ENCODE peak calls at places on chromosomes 13 and 19, in ten cellular contexts. W is tibial nerve, R is brain microvascular endothelial cell, K is esophagus squamous epithelium, H is Caco-2, T is lower lobe of right lung, L is H9, D is A673, O is spleen, Y is dorsolateral prefrontal cortex. X is an unnamed sample. For H3K27me3, the result is how much of the 10 kb centered on the place peaks cover.

GRCh38 chr13:113567681-113568080 is 16.9 kb upstream of the TFDP1 start:
- DNase-seq in W (no peak), R (no peak), K (no peak), H (peak), T (no peak), L (no peak), D (no peak), O (peak), Y (no peak), X (peak)

GRCh38 chr19:55248704-55249103 is 10.1 kb downstream of the PPP6R1 start:
- DNase-seq in W (no peak), R (no peak), K (no peak), H (no peak), T (no peak), L (no peak), D (no peak), O (no peak), Y (no peak), X (no peak)

GRCh38 chr19:3178377-3178972 is at the start of gene S1PR4:
- DNase-seq in W (no peak), R (no peak), K (no peak), H (no peak), T (peak), L (peak), D (no peak), O (peak), Y (no peak), X (no peak)

GRCh38 chr13:77022341-77022740 is 4.6 kb downstream of the FBXL3 start:
- DNase-seq in W (no peak), R (peak), K (no peak), H (no peak), T (no peak), L (no peak), D (no peak), O (no peak), Y (no peak), X (no peak)

GRCh38 chr19:40089462-40089861 is 1.3 kb downstream of the ZNF780A start:
- DNase-seq in W (no peak), R (peak), K (no peak), H (no peak), T (no peak), L (no peak), D (no peak), O (no peak), Y (no peak), X (no peak)

GRCh38 chr19:46392837-46393236 is 20.5 kb downstream of the CCDC8 start:
- DNase-seq in W (no peak), R (no peak), K (no peak), H (no peak), T (no peak), L (no peak), D (no peak), O (no peak), Y (no peak), X (no peak)

GRCh38 chr13:47499358-47500150 is 501.5 kb downstream of the SUCLA2 start:
- DNase-seq in W (no peak), R (peak), K (no peak), H (no peak), T (no peak), L (no peak), D (peak), O (no peak), Y (no peak), X (no peak)

GRCh38 chr19:49020342-49020741 is 3.5 kb upstream of the LHB start:
- DNase-seq in W (no peak), R (no peak), K (no peak), H (no peak), T (no peak), L (peak), D (no peak), O (no peak), Y (no peak), X (peak)

GRCh38 chr19:43329989-43330388 is 23.5 kb upstream of the CD177 start:
- DNase-seq in W (no peak), R (no peak), K (no peak), H (no peak), T (no peak), L (no peak), D (no peak), O (no peak), Y (no peak), X (no peak)

GRCh38 chr13:26280295-26280694 is 26.4 kb downstream of the CDK8 start:
- DNase-seq in W (no peak), R (peak), K (no peak), H (no peak), T (no peak), L (no peak), D (no peak), O (no peak), Y (no peak), X (no peak)

GRCh38 chr13:46759861-46760260 is 37.1 kb downstream of the ESD start:
- DNase-seq in W (no peak), R (no peak), K (no peak), H (no peak), T (no peak), L (no peak), D (peak), O (no peak), Y (no peak), X (no peak)

GRCh38 chr13:102220681-102221228 is 181.1 kb downstream of the FGF14 start:
- DNase-seq in W (no peak), R (no peak), K (no peak), H (no peak), T (no peak), L (no peak), D (peak), O (no peak), Y (no peak), X (no peak)

GRCh38 chr13:80151016-80151415 is 189.9 kb downstream of the SPRY2 start:
- DNase-seq in W (no peak), R (no peak), K (no peak), H (no peak), T (no peak), L (no peak), D (no peak), O (no peak), Y (no peak), X (no peak)

GRCh38 chr19:17125052-17125727 is 49.6 kb downstream of the MYO9B start:
- DNase-seq in W (no peak), R (peak), K (no peak), H (no peak), T (no peak), L (no peak), D (no peak), O (no peak), Y (no peak), X (no peak)

GRCh38 chr13:99630269-99630898 is 129.1 kb downstream of the TM9SF2 start:
- DNase-seq in W (no peak), R (no peak), K (no peak), H (no peak), T (no peak), L (no peak), D (no peak), O (no peak), Y (no peak), X (no peak)

GRCh38 chr19:18396471-18397241 is 766 bp downstream of the LRRC25 start:
- DNase-seq in W (no peak), R (no peak), K (no peak), H (no peak), T (no peak), L (no peak), D (no peak), O (peak), Y (no peak), X (no peak)

GRCh38 chr13:109862627-109863026 is 76.2 kb upstream of the IRS2 start:
- DNase-seq in W (no peak), R (no peak), K (no peak), H (no peak), T (no peak), L (no peak), D (peak), O (no peak), Y (no peak), X (no peak)

GRCh38 chr13:96779691-96780090 is 214.6 kb downstream of the OXGR1 start:
- DNase-seq in W (no peak), R (no peak), K (no peak), H (no peak), T (no peak), L (no peak), D (no peak), O (no peak), Y (no peak), X (no peak)

GRCh38 chr13:108158746-108159145 is 56.6 kb downstream of the LIG4 start:
- DNase-seq in W (no peak), R (no peak), K (no peak), H (no peak), T (no peak), L (no peak), D (no peak), O (no peak), Y (no peak), X (no peak)

GRCh38 chr19:49017666-49018351 is 918 bp upstream of the LHB start:
- DNase-seq in W (no peak), R (peak), K (no peak), H (peak), T (peak), L (peak), D (peak), O (peak), Y (no peak), X (peak)

GRCh38 chr13:23579886-23580706 is 9.9 kb downstream of the TNFRSF19 start:
- DNase-seq in W (no peak), R (no peak), K (no peak), H (no peak), T (no peak), L (no peak), D (no peak), O (no peak), Y (no peak), X (peak)

GRCh38 chr19:20607943-20608342 is 42.4 kb upstream of the ZNF737 start:
- DNase-seq in W (no peak), R (no peak), K (no peak), H (no peak), T (no peak), L (no peak), D (no peak), O (no peak), Y (no peak), X (no peak)

GRCh38 chr13:32246468-32246867 is 68.7 kb downstream of the ZAR1L start:
- DNase-seq in W (no peak), R (peak), K (no peak), H (peak), T (peak), L (peak), D (peak), O (no peak), Y (no peak), X (peak)

GRCh38 chr13:76570485-76570884 is 315.7 kb downstream of the KCTD12 start:
- DNase-seq in W (no peak), R (no peak), K (no peak), H (no peak), T (no peak), L (no peak), D (no peak), O (no peak), Y (no peak), X (peak)

GRCh38 chr13:113157206-113157928 is 1.1 kb upstream of the PROZ start:
- DNase-seq in W (no peak), R (no peak), K (no peak), H (no peak), T (no peak), L (peak), D (peak), O (no peak), Y (peak), X (no peak)

GRCh38 chr13:43784491-43784890 is 2.3 kb downstream of the ENOX1 start:
- DNase-seq in W (no peak), R (no peak), K (no peak), H (no peak), T (no peak), L (no peak), D (no peak), O (no peak), Y (no peak), X (no peak)

GRCh38 chr19:7731615-7732014 is 295 bp downstream of the CLEC4G start:
- DNase-seq in W (no peak), R (no peak), K (no peak), H (no peak), T (no peak), L (no peak), D (no peak), O (no peak), Y (no peak), X (no peak)
- H3K27me3 ChIP-seq in W (under half), R (under half), K (under half), H (under half), T (under half), L (under half), D (half or more), O (under half), Y (under half), X (under half)

DNA sequence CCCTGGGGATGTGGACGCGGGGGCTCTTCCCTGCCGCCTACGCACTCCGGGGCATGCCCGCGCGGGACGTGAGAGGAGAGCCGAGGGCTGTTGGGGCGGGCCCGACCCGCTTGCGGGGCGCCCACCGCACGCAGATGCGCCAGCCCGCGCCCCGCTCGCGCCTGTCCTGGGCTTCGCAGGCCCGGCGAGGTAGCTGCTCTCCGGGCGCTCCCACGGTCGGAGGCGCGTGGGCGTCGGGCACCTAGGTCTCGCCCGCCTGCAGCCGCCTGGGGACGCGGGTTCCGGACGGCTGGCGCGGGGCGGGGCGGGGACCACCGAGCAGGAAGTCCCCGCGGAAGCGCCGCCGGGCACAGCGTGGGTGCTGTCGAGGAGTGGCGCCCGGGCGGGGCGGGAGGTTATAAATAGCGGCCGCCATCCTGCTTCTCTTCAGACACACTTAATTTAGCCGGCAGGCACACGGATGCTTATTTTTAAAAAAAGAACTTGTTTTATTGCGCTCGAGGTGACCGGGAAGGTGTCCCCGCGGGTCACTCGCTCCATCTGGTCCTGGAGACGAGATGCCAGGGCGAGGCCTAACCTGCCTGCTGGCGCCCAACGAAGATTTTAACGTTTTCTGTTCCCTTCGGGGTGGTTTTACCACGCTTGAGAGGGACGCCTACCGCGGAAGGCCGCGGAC is 561 bp upstream of the GJA3 start:
- DNase-seq in W (no peak), R (no peak), K (no peak), H (no peak), T (no peak), L (no peak), D (peak), O (peak), Y (no peak), X (no peak)
- H3K27me3 ChIP-seq in W (under half), R (under half), K (under half), H (under half), T (half or more), L (under half), D (under half), O (half or more), Y (half or more), X (under half)

GRCh38 chr19:35661995-35662340 is 4.3 kb upstream of the UPK1A start:
- DNase-seq in W (no peak), R (no peak), K (no peak), H (no peak), T (no peak), L (no peak), D (no peak), O (no peak), Y (no peak), X (no peak)
- H3K27me3 ChIP-seq in W (under half), R (under half), K (under half), H (under half), T (under half), L (under half), D (under half), O (under half), Y (under half), X (under half)

GRCh38 chr19:30391554-30392551 is 19.7 kb downstream of the ZNF536 start:
- DNase-seq in W (no peak), R (no peak), K (no peak), H (no peak), T (no peak), L (peak), D (peak), O (no peak), Y (no peak), X (peak)
- H3K27me3 ChIP-seq in W (under half), R (under half), K (under half), H (under half), T (under half), L (under half), D (under half), O (under half), Y (under half), X (under half)

GRCh38 chr19:41930926-41931592 is 2.8 kb upstream of the ERFL start:
- DNase-seq in W (no peak), R (no peak), K (no peak), H (no peak), T (no peak), L (peak), D (peak), O (no peak), Y (no peak), X (no peak)
- H3K27me3 ChIP-seq in W (under half), R (half or more), K (half or more), H (under half), T (half or more), L (half or more), D (under half), O (half or more), Y (half or more), X (under half)

GRCh38 chr19:42176649-42176989 is 40.9 kb downstream of the DEDD2 start:
- DNase-seq in W (no peak), R (no peak), K (no peak), H (no peak), T (no peak), L (no peak), D (no peak), O (no peak), Y (peak), X (no peak)
- H3K27me3 ChIP-seq in W (under half), R (under half), K (under half), H (under half), T (half or more), L (under half), D (half or more), O (half or more), Y (under half), X (half or more)

GRCh38 chr13:112057736-112058518 is 9.0 kb upstream of the SOX1 start:
- DNase-seq in W (no peak), R (no peak), K (no peak), H (no peak), T (no peak), L (peak), D (peak), O (peak), Y (no peak), X (no peak)

GRCh38 chr13:112059457-112060317 is 7.3 kb upstream of the SOX1 start:
- DNase-seq in W (no peak), R (no peak), K (no peak), H (no peak), T (no peak), L (no peak), D (no peak), O (no peak), Y (no peak), X (no peak)

GRCh38 chr13:112058519-112058873 is 8.5 kb upstream of the SOX1 start:
- DNase-seq in W (no peak), R (no peak), K (no peak), H (no peak), T (no peak), L (no peak), D (no peak), O (no peak), Y (no peak), X (no peak)

GRCh38 chr13:112060431-112060830 is 6.5 kb upstream of the SOX1 start:
- DNase-seq in W (no peak), R (no peak), K (no peak), H (no peak), T (no peak), L (no peak), D (no peak), O (no peak), Y (no peak), X (no peak)

GRCh38 chr13:112058941-112059340 is 8.0 kb upstream of the SOX1 start:
- DNase-seq in W (no peak), R (no peak), K (no peak), H (no peak), T (no peak), L (no peak), D (no peak), O (no peak), Y (no peak), X (no peak)
- H3K27me3 ChIP-seq in W (under half), R (half or more), K (half or more), H (under half), T (half or more), L (half or more), D (half or more), O (half or more), Y (half or more), X (half or more)

GRCh38 chr19:47470447-47471195 is 1.1 kb downstream of the SLC8A2 start:
- DNase-seq in W (no peak), R (no peak), K (no peak), H (no peak), T (no peak), L (no peak), D (no peak), O (no peak), Y (no peak), X (no peak)

GRCh38 chr19:47473336-47473735 is 1.6 kb upstream of the SLC8A2 start:
- DNase-seq in W (no peak), R (no peak), K (no peak), H (no peak), T (no peak), L (no peak), D (no peak), O (no peak), Y (no peak), X (no peak)

GRCh38 chr19:47469719-47470118 is 2.0 kb downstream of the SLC8A2 start:
- DNase-seq in W (no peak), R (no peak), K (no peak), H (no peak), T (no peak), L (no peak), D (no peak), O (no peak), Y (no peak), X (no peak)

GRCh38 chr19:47471733-47472457 is at the start of gene SLC8A2:
- DNase-seq in W (no peak), R (peak), K (no peak), H (peak), T (no peak), L (peak), D (peak), O (no peak), Y (peak), X (peak)

GRCh38 chr19:47471381-47471732 is 336 bp downstream of the SLC8A2 start:
- DNase-seq in W (no peak), R (no peak), K (no peak), H (no peak), T (no peak), L (no peak), D (no peak), O (no peak), Y (no peak), X (no peak)
- H3K27me3 ChIP-seq in W (under half), R (under half), K (under half), H (under half), T (under half), L (under half), D (under half), O (half or more), Y (under half), X (under half)

GRCh38 chr19:13717194-13717643 is 47.1 kb upstream of the MRI1 start:
- DNase-seq in W (no peak), R (no peak), K (no peak), H (no peak), T (no peak), L (no peak), D (no peak), O (no peak), Y (no peak), X (no peak)
- H3K27me3 ChIP-seq in W (under half), R (under half), K (under half), H (under half), T (under half), L (under half), D (under half), O (under half), Y (under half), X (under half)